ENCODE peak calls at places on chromosomes 4 and X, in eight cellular contexts. One of them, this sample, is unnamed.

GRCh38 chrX:13223868-13224555 is 95.8 kb downstream of the ATXN3L start:
- DNase-seq in activated CD4-positive, alpha-beta T cell treated with anti-CD3 and anti-CD28 coated beads for 1 hour: no peak
- DNase-seq in stimulated activated CD4-positive, alpha-beta T cell treated with anti-CD3 and anti-CD28 coated beads, Interleukin-4, amount 100 ng/mL, for 1 hour: no peak
- DNase-seq in activated naive CD4-positive, alpha-beta T cell treated with Interleukin-2 at 50 U/mL for 16 hours: no peak
- DNase-seq in IMR-90: peak; percentile 91
- DNase-seq in fibroblast of the aortic adventitia: peak; percentile 89
- DNase-seq in Right ventricle myocardium superior: no peak
- DNase-seq in LHCN-M2: peak; percentile 93
- DNase-seq in this sample: no peak

GRCh38 chr4:57342406-57342805 is 232.2 kb upstream of the IGFBP7 start:
- DNase-seq in activated CD4-positive, alpha-beta T cell treated with anti-CD3 and anti-CD28 coated beads for 1 hour: no peak
- DNase-seq in stimulated activated CD4-positive, alpha-beta T cell treated with anti-CD3 and anti-CD28 coated beads, Interleukin-4, amount 100 ng/mL, for 1 hour: no peak
- DNase-seq in activated naive CD4-positive, alpha-beta T cell treated with Interleukin-2 at 50 U/mL for 16 hours: no peak
- DNase-seq in IMR-90: peak; percentile 2
- DNase-seq in fibroblast of the aortic adventitia: peak; percentile 27
- DNase-seq in Right ventricle myocardium superior: no peak
- DNase-seq in LHCN-M2: no peak
- DNase-seq in this sample: no peak

GRCh38 chr4:123666486-123666885 is 269.9 kb downstream of the SPRY1 start:
- DNase-seq in activated CD4-positive, alpha-beta T cell treated with anti-CD3 and anti-CD28 coated beads for 1 hour: no peak
- DNase-seq in stimulated activated CD4-positive, alpha-beta T cell treated with anti-CD3 and anti-CD28 coated beads, Interleukin-4, amount 100 ng/mL, for 1 hour: no peak
- DNase-seq in activated naive CD4-positive, alpha-beta T cell treated with Interleukin-2 at 50 U/mL for 16 hours: no peak
- DNase-seq in IMR-90: no peak
- DNase-seq in fibroblast of the aortic adventitia: no peak
- DNase-seq in Right ventricle myocardium superior: no peak
- DNase-seq in LHCN-M2: no peak
- DNase-seq in this sample: no peak

GRCh38 chrX:8913665-8914409 is 112.7 kb upstream of the FAM9A start:
- DNase-seq in activated CD4-positive, alpha-beta T cell treated with anti-CD3 and anti-CD28 coated beads for 1 hour: no peak
- DNase-seq in stimulated activated CD4-positive, alpha-beta T cell treated with anti-CD3 and anti-CD28 coated beads, Interleukin-4, amount 100 ng/mL, for 1 hour: no peak
- DNase-seq in activated naive CD4-positive, alpha-beta T cell treated with Interleukin-2 at 50 U/mL for 16 hours: no peak
- DNase-seq in IMR-90: peak; percentile 47
- DNase-seq in fibroblast of the aortic adventitia: peak; percentile 66
- DNase-seq in Right ventricle myocardium superior: peak; percentile 48
- DNase-seq in LHCN-M2: peak; percentile 89
- DNase-seq in this sample: no peak

GRCh38 chrX:68808686-68809357 is 20.0 kb upstream of the EFNB1 start:
- DNase-seq in activated CD4-positive, alpha-beta T cell treated with anti-CD3 and anti-CD28 coated beads for 1 hour: no peak
- DNase-seq in stimulated activated CD4-positive, alpha-beta T cell treated with anti-CD3 and anti-CD28 coated beads, Interleukin-4, amount 100 ng/mL, for 1 hour: no peak
- DNase-seq in activated naive CD4-positive, alpha-beta T cell treated with Interleukin-2 at 50 U/mL for 16 hours: no peak
- DNase-seq in IMR-90: no peak
- DNase-seq in fibroblast of the aortic adventitia: peak; percentile 47
- DNase-seq in Right ventricle myocardium superior: peak; percentile 48
- DNase-seq in LHCN-M2: peak; percentile 7
- DNase-seq in this sample: no peak

GRCh38 chr4:35087216-35087615 is 1157.1 kb downstream of the ARAP2 start:
- DNase-seq in activated CD4-positive, alpha-beta T cell treated with anti-CD3 and anti-CD28 coated beads for 1 hour: no peak
- DNase-seq in stimulated activated CD4-positive, alpha-beta T cell treated with anti-CD3 and anti-CD28 coated beads, Interleukin-4, amount 100 ng/mL, for 1 hour: no peak
- DNase-seq in activated naive CD4-positive, alpha-beta T cell treated with Interleukin-2 at 50 U/mL for 16 hours: no peak
- DNase-seq in IMR-90: no peak
- DNase-seq in fibroblast of the aortic adventitia: no peak
- DNase-seq in Right ventricle myocardium superior: no peak
- DNase-seq in LHCN-M2: no peak
- DNase-seq in this sample: no peak

GRCh38 chr4:167987285-167987684 is 105.1 kb upstream of the ANXA10 start:
- DNase-seq in activated CD4-positive, alpha-beta T cell treated with anti-CD3 and anti-CD28 coated beads for 1 hour: no peak
- DNase-seq in stimulated activated CD4-positive, alpha-beta T cell treated with anti-CD3 and anti-CD28 coated beads, Interleukin-4, amount 100 ng/mL, for 1 hour: no peak
- DNase-seq in activated naive CD4-positive, alpha-beta T cell treated with Interleukin-2 at 50 U/mL for 16 hours: no peak
- DNase-seq in IMR-90: no peak
- DNase-seq in fibroblast of the aortic adventitia: no peak
- DNase-seq in Right ventricle myocardium superior: no peak
- DNase-seq in LHCN-M2: no peak
- DNase-seq in this sample: no peak

GRCh38 chrX:35625714-35626113 is 172.4 kb upstream of the MAGEB16 start:
- DNase-seq in activated CD4-positive, alpha-beta T cell treated with anti-CD3 and anti-CD28 coated beads for 1 hour: no peak
- DNase-seq in stimulated activated CD4-positive, alpha-beta T cell treated with anti-CD3 and anti-CD28 coated beads, Interleukin-4, amount 100 ng/mL, for 1 hour: no peak
- DNase-seq in activated naive CD4-positive, alpha-beta T cell treated with Interleukin-2 at 50 U/mL for 16 hours: no peak
- DNase-seq in IMR-90: no peak
- DNase-seq in fibroblast of the aortic adventitia: no peak
- DNase-seq in Right ventricle myocardium superior: no peak
- DNase-seq in LHCN-M2: no peak
- DNase-seq in this sample: no peak

GRCh38 chrX:31717474-31717873 is 645.6 kb upstream of the FTHL17 start:
- DNase-seq in activated CD4-positive, alpha-beta T cell treated with anti-CD3 and anti-CD28 coated beads for 1 hour: no peak
- DNase-seq in stimulated activated CD4-positive, alpha-beta T cell treated with anti-CD3 and anti-CD28 coated beads, Interleukin-4, amount 100 ng/mL, for 1 hour: no peak
- DNase-seq in activated naive CD4-positive, alpha-beta T cell treated with Interleukin-2 at 50 U/mL for 16 hours: no peak
- DNase-seq in IMR-90: no peak
- DNase-seq in fibroblast of the aortic adventitia: no peak
- DNase-seq in Right ventricle myocardium superior: no peak
- DNase-seq in LHCN-M2: no peak
- DNase-seq in this sample: no peak

GRCh38 chr4:109440948-109441347 is 7.3 kb downstream of the SEC24B start:
- DNase-seq in activated CD4-positive, alpha-beta T cell treated with anti-CD3 and anti-CD28 coated beads for 1 hour: no peak
- DNase-seq in stimulated activated CD4-positive, alpha-beta T cell treated with anti-CD3 and anti-CD28 coated beads, Interleukin-4, amount 100 ng/mL, for 1 hour: no peak
- DNase-seq in activated naive CD4-positive, alpha-beta T cell treated with Interleukin-2 at 50 U/mL for 16 hours: no peak
- DNase-seq in IMR-90: no peak
- DNase-seq in fibroblast of the aortic adventitia: peak; percentile 67
- DNase-seq in Right ventricle myocardium superior: no peak
- DNase-seq in LHCN-M2: no peak
- DNase-seq in this sample: no peak

GRCh38 chr4:95124906-95125504 is 367.2 kb downstream of the BMPR1B start:
- DNase-seq in activated CD4-positive, alpha-beta T cell treated with anti-CD3 and anti-CD28 coated beads for 1 hour: no peak
- DNase-seq in stimulated activated CD4-positive, alpha-beta T cell treated with anti-CD3 and anti-CD28 coated beads, Interleukin-4, amount 100 ng/mL, for 1 hour: no peak
- DNase-seq in activated naive CD4-positive, alpha-beta T cell treated with Interleukin-2 at 50 U/mL for 16 hours: no peak
- DNase-seq in IMR-90: peak; percentile 76
- DNase-seq in fibroblast of the aortic adventitia: peak; percentile 82
- DNase-seq in Right ventricle myocardium superior: no peak
- DNase-seq in LHCN-M2: peak; percentile 67
- DNase-seq in this sample: no peak

GRCh38 chr4:26349496-26349895 is 28.7 kb downstream of the RBPJ start:
- DNase-seq in activated CD4-positive, alpha-beta T cell treated with anti-CD3 and anti-CD28 coated beads for 1 hour: no peak
- DNase-seq in stimulated activated CD4-positive, alpha-beta T cell treated with anti-CD3 and anti-CD28 coated beads, Interleukin-4, amount 100 ng/mL, for 1 hour: no peak
- DNase-seq in activated naive CD4-positive, alpha-beta T cell treated with Interleukin-2 at 50 U/mL for 16 hours: no peak
- DNase-seq in IMR-90: no peak
- DNase-seq in fibroblast of the aortic adventitia: peak; percentile 14
- DNase-seq in Right ventricle myocardium superior: no peak
- DNase-seq in LHCN-M2: no peak
- DNase-seq in this sample: no peak

GRCh38 chr4:180150818-180151217 is 2092.4 kb upstream of the TENM3 start:
- DNase-seq in activated CD4-positive, alpha-beta T cell treated with anti-CD3 and anti-CD28 coated beads for 1 hour: no peak
- DNase-seq in stimulated activated CD4-positive, alpha-beta T cell treated with anti-CD3 and anti-CD28 coated beads, Interleukin-4, amount 100 ng/mL, for 1 hour: no peak
- DNase-seq in activated naive CD4-positive, alpha-beta T cell treated with Interleukin-2 at 50 U/mL for 16 hours: no peak
- DNase-seq in IMR-90: peak; percentile 12
- DNase-seq in fibroblast of the aortic adventitia: no peak
- DNase-seq in Right ventricle myocardium superior: no peak
- DNase-seq in LHCN-M2: no peak
- DNase-seq in this sample: no peak

GRCh38 chr4:151114986-151115385 is 15.6 kb downstream of the RPS3A start:
- DNase-seq in activated CD4-positive, alpha-beta T cell treated with anti-CD3 and anti-CD28 coated beads for 1 hour: no peak
- DNase-seq in stimulated activated CD4-positive, alpha-beta T cell treated with anti-CD3 and anti-CD28 coated beads, Interleukin-4, amount 100 ng/mL, for 1 hour: no peak
- DNase-seq in activated naive CD4-positive, alpha-beta T cell treated with Interleukin-2 at 50 U/mL for 16 hours: no peak
- DNase-seq in IMR-90: peak; percentile 29
- DNase-seq in fibroblast of the aortic adventitia: peak; percentile 43
- DNase-seq in Right ventricle myocardium superior: no peak
- DNase-seq in LHCN-M2: no peak
- DNase-seq in this sample: no peak

GRCh38 chr4:124931050-124931449 is 218.5 kb upstream of the ANKRD50 start:
- DNase-seq in activated CD4-positive, alpha-beta T cell treated with anti-CD3 and anti-CD28 coated beads for 1 hour: no peak
- DNase-seq in stimulated activated CD4-positive, alpha-beta T cell treated with anti-CD3 and anti-CD28 coated beads, Interleukin-4, amount 100 ng/mL, for 1 hour: no peak
- DNase-seq in activated naive CD4-positive, alpha-beta T cell treated with Interleukin-2 at 50 U/mL for 16 hours: no peak
- DNase-seq in IMR-90: peak; percentile 77
- DNase-seq in fibroblast of the aortic adventitia: peak; percentile 67
- DNase-seq in Right ventricle myocardium superior: no peak
- DNase-seq in LHCN-M2: peak; percentile 81
- DNase-seq in this sample: no peak

GRCh38 chr4:6767341-6767724 is 15.2 kb upstream of the KIAA0232 start:
- DNase-seq in activated CD4-positive, alpha-beta T cell treated with anti-CD3 and anti-CD28 coated beads for 1 hour: no peak
- DNase-seq in stimulated activated CD4-positive, alpha-beta T cell treated with anti-CD3 and anti-CD28 coated beads, Interleukin-4, amount 100 ng/mL, for 1 hour: no peak
- DNase-seq in activated naive CD4-positive, alpha-beta T cell treated with Interleukin-2 at 50 U/mL for 16 hours: no peak
- DNase-seq in IMR-90: peak; percentile 43
- DNase-seq in fibroblast of the aortic adventitia: no peak
- DNase-seq in Right ventricle myocardium superior: no peak
- DNase-seq in LHCN-M2: no peak
- DNase-seq in this sample: no peak

GRCh38 chr4:47749858-47750257 is 88.0 kb downstream of the CORIN start:
- DNase-seq in activated CD4-positive, alpha-beta T cell treated with anti-CD3 and anti-CD28 coated beads for 1 hour: no peak
- DNase-seq in stimulated activated CD4-positive, alpha-beta T cell treated with anti-CD3 and anti-CD28 coated beads, Interleukin-4, amount 100 ng/mL, for 1 hour: no peak
- DNase-seq in activated naive CD4-positive, alpha-beta T cell treated with Interleukin-2 at 50 U/mL for 16 hours: no peak
- DNase-seq in IMR-90: no peak
- DNase-seq in fibroblast of the aortic adventitia: no peak
- DNase-seq in Right ventricle myocardium superior: no peak
- DNase-seq in LHCN-M2: no peak
- DNase-seq in this sample: no peak

GRCh38 chrX:112852850-112853249 is 12.2 kb upstream of the AMOT start:
- DNase-seq in activated CD4-positive, alpha-beta T cell treated with anti-CD3 and anti-CD28 coated beads for 1 hour: no peak
- DNase-seq in stimulated activated CD4-positive, alpha-beta T cell treated with anti-CD3 and anti-CD28 coated beads, Interleukin-4, amount 100 ng/mL, for 1 hour: no peak
- DNase-seq in activated naive CD4-positive, alpha-beta T cell treated with Interleukin-2 at 50 U/mL for 16 hours: no peak
- DNase-seq in IMR-90: no peak
- DNase-seq in fibroblast of the aortic adventitia: no peak
- DNase-seq in Right ventricle myocardium superior: no peak
- DNase-seq in LHCN-M2: no peak
- DNase-seq in this sample: no peak

GRCh38 chr4:20840648-20841190 is 140.5 kb downstream of the PACRGL start:
- DNase-seq in activated CD4-positive, alpha-beta T cell treated with anti-CD3 and anti-CD28 coated beads for 1 hour: no peak
- DNase-seq in stimulated activated CD4-positive, alpha-beta T cell treated with anti-CD3 and anti-CD28 coated beads, Interleukin-4, amount 100 ng/mL, for 1 hour: no peak
- DNase-seq in activated naive CD4-positive, alpha-beta T cell treated with Interleukin-2 at 50 U/mL for 16 hours: no peak
- DNase-seq in IMR-90: no peak
- DNase-seq in fibroblast of the aortic adventitia: no peak
- DNase-seq in Right ventricle myocardium superior: no peak
- DNase-seq in LHCN-M2: no peak
- DNase-seq in this sample: no peak

GRCh38 chrX:28966335-28966734 is 379.1 kb downstream of the IL1RAPL1 start:
- DNase-seq in activated CD4-positive, alpha-beta T cell treated with anti-CD3 and anti-CD28 coated beads for 1 hour: no peak
- DNase-seq in stimulated activated CD4-positive, alpha-beta T cell treated with anti-CD3 and anti-CD28 coated beads, Interleukin-4, amount 100 ng/mL, for 1 hour: no peak
- DNase-seq in activated naive CD4-positive, alpha-beta T cell treated with Interleukin-2 at 50 U/mL for 16 hours: no peak
- DNase-seq in IMR-90: peak; percentile 23
- DNase-seq in fibroblast of the aortic adventitia: peak; percentile 10
- DNase-seq in Right ventricle myocardium superior: no peak
- DNase-seq in LHCN-M2: no peak
- DNase-seq in this sample: no peak

GRCh38 chr4:41077628-41078027 is 136.7 kb downstream of the APBB2 start:
- DNase-seq in activated CD4-positive, alpha-beta T cell treated with anti-CD3 and anti-CD28 coated beads for 1 hour: no peak
- DNase-seq in stimulated activated CD4-positive, alpha-beta T cell treated with anti-CD3 and anti-CD28 coated beads, Interleukin-4, amount 100 ng/mL, for 1 hour: no peak
- DNase-seq in activated naive CD4-positive, alpha-beta T cell treated with Interleukin-2 at 50 U/mL for 16 hours: no peak
- DNase-seq in IMR-90: no peak
- DNase-seq in fibroblast of the aortic adventitia: no peak
- DNase-seq in Right ventricle myocardium superior: no peak
- DNase-seq in LHCN-M2: peak; percentile 56
- DNase-seq in this sample: no peak

GRCh38 chr4:29853843-29854242 is 866.3 kb upstream of the PCDH7 start:
- DNase-seq in activated CD4-positive, alpha-beta T cell treated with anti-CD3 and anti-CD28 coated beads for 1 hour: no peak
- DNase-seq in stimulated activated CD4-positive, alpha-beta T cell treated with anti-CD3 and anti-CD28 coated beads, Interleukin-4, amount 100 ng/mL, for 1 hour: no peak
- DNase-seq in activated naive CD4-positive, alpha-beta T cell treated with Interleukin-2 at 50 U/mL for 16 hours: no peak
- DNase-seq in IMR-90: no peak
- DNase-seq in fibroblast of the aortic adventitia: no peak
- DNase-seq in Right ventricle myocardium superior: no peak
- DNase-seq in LHCN-M2: no peak
- DNase-seq in this sample: no peak

GRCh38 chrX:47687249-47687648 is 28.3 kb upstream of the UXT start:
- DNase-seq in activated CD4-positive, alpha-beta T cell treated with anti-CD3 and anti-CD28 coated beads for 1 hour: no peak
- DNase-seq in stimulated activated CD4-positive, alpha-beta T cell treated with anti-CD3 and anti-CD28 coated beads, Interleukin-4, amount 100 ng/mL, for 1 hour: no peak
- DNase-seq in activated naive CD4-positive, alpha-beta T cell treated with Interleukin-2 at 50 U/mL for 16 hours: no peak
- DNase-seq in IMR-90: no peak
- DNase-seq in fibroblast of the aortic adventitia: no peak
- DNase-seq in Right ventricle myocardium superior: no peak
- DNase-seq in LHCN-M2: no peak
- DNase-seq in this sample: no peak

GRCh38 chrX:154123241-154124219 is 20.5 kb upstream of the OPN1LW start:
- DNase-seq in activated CD4-positive, alpha-beta T cell treated with anti-CD3 and anti-CD28 coated beads for 1 hour: peak; percentile 7
- DNase-seq in stimulated activated CD4-positive, alpha-beta T cell treated with anti-CD3 and anti-CD28 coated beads, Interleukin-4, amount 100 ng/mL, for 1 hour: peak; percentile 7
- DNase-seq in activated naive CD4-positive, alpha-beta T cell treated with Interleukin-2 at 50 U/mL for 16 hours: peak; percentile 20
- DNase-seq in IMR-90: no peak
- DNase-seq in fibroblast of the aortic adventitia: no peak
- DNase-seq in Right ventricle myocardium superior: peak; percentile 57
- DNase-seq in LHCN-M2: peak; percentile 2
- DNase-seq in this sample: no peak

This sample was measured in activated B cell treated with CpG ODN at 0.5 μM for 24 hours.